ENCODE peak calls at places on chromosomes 11 and 22, in seven cellular contexts. Y is hepatocyte; N is A673; E is pancreas; Q is K562; K is naive thymus-derived CD4-positive, alpha-beta T cell; H is transverse colon. D is an unnamed sample.

GRCh38 chr11:72250661-72251465 is 6.9 kb upstream of the PHOX2A start:
- DNase-seq in H (no peak), Q (no peak), E (no peak), Y (no peak), N (no peak), K (no peak), D (no peak)

GRCh38 chr11:130131957-130132850 is 27.4 kb upstream of the ST14 start:
- DNase-seq in Y (peak), E (peak), N (peak), K (no peak), H (peak), Q (peak), D (no peak)

GRCh38 chr11:58134151-58134550 is 8.8 kb upstream of the OR9I1 start:
- DNase-seq in Q (no peak), Y (no peak), K (no peak), E (no peak), H (no peak), N (no peak), D (no peak)

GRCh38 chr11:1205987-1206331 is 16.9 kb upstream of the MUC5B start:
- DNase-seq in E (peak), N (no peak), Y (no peak), H (no peak), Q (no peak), K (no peak), D (no peak)

GRCh38 chr11:71458146-71459070 is 5.4 kb downstream of the NADSYN1 start:
- DNase-seq in N (no peak), Y (no peak), H (no peak), K (no peak), Q (no peak), E (no peak), D (no peak)

GRCh38 chr11:128421577-128421976 is 165.8 kb downstream of the ETS1 start:
- DNase-seq in H (no peak), Q (no peak), E (no peak), K (no peak), N (no peak), Y (peak), D (no peak)

GRCh38 chr11:61103851-61104423 is 1.6 kb downstream of the CD5 start:
- DNase-seq in K (no peak), N (no peak), E (no peak), H (no peak), Y (no peak), Q (no peak), D (no peak)

GRCh38 chr22:45127866-45128265 is 35.9 kb upstream of the NUP50 start:
- DNase-seq in Q (no peak), H (no peak), E (no peak), K (no peak), Y (no peak), N (no peak), D (no peak)

GRCh38 chr22:17460895-17461294 is 91.6 kb downstream of the CECR2 start:
- DNase-seq in H (no peak), E (no peak), Y (no peak), Q (no peak), N (no peak), K (no peak), D (no peak)

GRCh38 chr11:91956711-91957110 is 267.9 kb upstream of the FAT3 start:
- DNase-seq in E (no peak), Y (no peak), N (no peak), K (no peak), Q (no peak), H (no peak), D (no peak)

GRCh38 chr11:41879186-41879738 is 419.8 kb upstream of the LRRC4C start:
- DNase-seq in Q (no peak), H (no peak), N (no peak), K (no peak), E (no peak), Y (no peak), D (no peak)

GRCh38 chr11:19394525-19395016 is 153.8 kb upstream of the E2F8 start:
- DNase-seq in H (no peak), Q (no peak), K (no peak), Y (no peak), E (no peak), N (no peak), D (no peak)

GRCh38 chr22:22076937-22077703 is 94.5 kb upstream of the TOP3B start:
- DNase-seq in Y (no peak), N (no peak), Q (no peak), H (no peak), E (no peak), K (no peak), D (no peak)

GRCh38 chr11:46886211-46886610 is 32.1 kb downstream of the LRP4 start:
- DNase-seq in E (no peak), Y (no peak), N (no peak), K (no peak), Q (peak), H (no peak), D (no peak)

GRCh38 chr11:108871152-108871551 is 206.3 kb downstream of the DDX10 start:
- DNase-seq in K (no peak), Q (no peak), Y (peak), N (peak), E (no peak), H (no peak), D (no peak)

GRCh38 chr11:120335928-120336640 is at the start of gene ARHGEF12:
- DNase-seq in H (peak), N (peak), E (peak), Q (peak), K (peak), Y (peak), D (peak)

GRCh38 chr11:120335596-120335927 is 651 bp upstream of the ARHGEF12 start:
- DNase-seq in N (no peak), K (peak), E (peak), Y (no peak), Q (no peak), H (no peak), D (no peak)

GRCh38 chr11:120337896-120338840 is 2.0 kb downstream of the ARHGEF12 start:
- DNase-seq in E (no peak), H (no peak), N (peak), K (no peak), Y (peak), Q (no peak), D (no peak)

GRCh38 chr11:120337133-120337895 is 1.1 kb downstream of the ARHGEF12 start:
- DNase-seq in N (peak), Y (peak), K (no peak), Q (no peak), H (peak), E (peak), D (no peak)

DNA sequence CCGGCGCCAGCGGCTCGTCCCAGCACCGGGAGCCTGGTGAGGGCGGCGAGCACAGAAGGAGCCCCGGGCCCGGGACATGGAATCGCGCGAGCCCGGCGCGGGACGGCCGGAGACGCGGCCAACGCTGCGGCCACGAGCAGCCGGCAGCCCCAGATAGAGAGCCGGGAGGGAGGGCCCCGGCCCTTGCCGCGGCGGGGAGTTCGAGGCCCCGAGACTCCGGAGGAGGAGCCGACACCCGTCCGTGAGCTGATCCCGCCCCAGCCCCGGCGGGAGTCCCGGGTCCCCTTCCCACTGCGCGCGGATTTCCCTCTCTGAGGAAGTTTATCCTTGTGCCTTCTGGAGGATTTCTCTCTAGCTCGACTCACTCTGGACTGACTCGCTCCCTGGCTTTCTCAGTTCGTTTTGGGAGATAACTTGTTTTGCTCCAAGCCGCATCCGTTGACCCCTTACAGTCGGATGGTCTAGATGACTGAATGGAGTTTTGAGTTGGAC is 474 bp downstream of the ARHGEF12 start:
- DNase-seq in N (peak), E (peak), K (no peak), Q (peak), H (peak), Y (peak), D (peak)
- H3K27ac ChIP-seq in N (peak), E (peak), K (no peak), Q (peak), H (peak), Y (peak), D (peak)

GRCh38 chr11:83725718-83726117 is 439.6 kb upstream of the CCDC90B start:
- DNase-seq in Q (no peak), N (peak), H (no peak), K (no peak), Y (peak), E (no peak), D (no peak)
- H3K27ac ChIP-seq in Q (no peak), N (peak), H (no peak), K (no peak), Y (peak), E (no peak), D (no peak)

DNA sequence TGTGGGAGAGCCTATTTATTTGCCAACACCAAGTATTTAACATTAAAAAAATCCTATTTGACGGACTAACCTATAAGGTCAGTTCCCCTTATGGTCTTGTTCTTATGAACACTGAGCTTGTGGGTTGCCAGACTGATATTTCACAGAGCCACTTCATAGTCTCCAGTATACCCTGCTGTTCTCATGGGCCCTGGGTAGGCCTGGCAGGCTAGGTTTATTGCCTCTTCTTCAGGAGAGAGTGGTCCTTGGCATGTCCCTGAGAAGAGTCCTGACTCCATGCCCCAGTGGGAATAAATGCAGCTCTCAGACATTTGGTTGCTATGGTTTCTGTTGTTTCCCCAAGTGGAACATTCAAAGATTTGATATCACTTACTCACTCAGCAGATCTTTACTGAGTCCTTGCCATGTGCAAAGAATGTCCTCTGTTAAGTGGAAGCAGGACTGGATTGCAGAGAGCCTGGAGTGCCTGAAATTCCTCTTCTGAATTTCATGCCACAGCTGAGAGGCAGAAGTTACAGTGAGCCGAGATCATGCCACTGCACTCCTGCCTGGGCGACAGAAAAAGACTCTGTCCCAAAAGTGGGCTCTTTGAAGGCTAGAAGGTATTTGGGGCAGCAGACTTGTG is 15.7 kb downstream of the SLC5A1 start:
- DNase-seq in E (no peak), Y (no peak), Q (no peak), N (no peak), K (no peak), H (no peak), D (no peak)
- H3K27ac ChIP-seq in E (no peak), Y (no peak), Q (no peak), N (no peak), K (no peak), H (no peak), D (no peak)

DNA sequence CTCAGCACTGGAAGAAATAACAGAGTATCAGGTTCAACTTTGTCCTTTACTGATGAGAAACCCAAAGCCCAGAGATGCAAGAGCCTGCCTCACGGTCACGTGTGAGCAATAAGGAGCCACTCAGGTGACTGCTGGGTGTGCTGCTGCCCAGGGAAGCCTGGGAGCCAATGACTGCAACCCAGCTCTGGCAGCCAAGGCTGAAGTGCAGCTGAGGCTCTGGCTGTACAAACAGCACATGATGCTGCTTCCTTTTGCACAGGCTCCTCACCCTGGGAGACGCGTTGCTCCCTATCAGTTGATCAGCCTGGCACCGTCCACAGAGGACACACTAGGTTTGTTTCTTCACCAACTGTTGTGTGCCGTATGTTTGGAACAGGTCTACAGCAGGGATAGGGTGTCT is 168.7 kb downstream of the EFCAB6 start:
- DNase-seq in H (no peak), E (no peak), Y (peak), Q (no peak), N (no peak), K (no peak), D (peak)
- H3K27ac ChIP-seq in H (no peak), E (no peak), Y (no peak), Q (no peak), N (no peak), K (no peak), D (peak)

DNA sequence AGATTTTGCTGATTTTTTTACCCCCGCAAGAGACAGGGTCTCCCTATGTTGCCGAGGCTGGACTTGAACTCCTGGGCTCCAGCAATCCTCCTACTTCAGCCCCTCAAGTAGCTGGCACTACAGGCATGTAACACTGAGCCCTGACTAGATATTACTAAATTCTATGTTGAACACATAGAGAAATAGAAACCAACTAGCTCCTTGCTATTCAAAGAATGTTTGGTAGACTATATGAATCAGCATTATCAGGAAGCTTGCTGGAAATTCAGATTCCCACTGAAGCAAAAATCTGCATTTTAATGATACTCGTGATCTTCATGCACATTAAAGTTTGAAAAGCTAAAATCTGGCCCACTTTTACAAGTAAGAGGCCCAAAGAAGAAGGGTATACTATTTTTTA is 11.9 kb downstream of the TMEM41B start:
- DNase-seq in H (no peak), K (no peak), E (no peak), Q (no peak), N (no peak), Y (no peak), D (no peak)
- H3K27ac ChIP-seq in H (no peak), K (no peak), E (no peak), Q (no peak), N (no peak), Y (no peak), D (no peak)

DNA sequence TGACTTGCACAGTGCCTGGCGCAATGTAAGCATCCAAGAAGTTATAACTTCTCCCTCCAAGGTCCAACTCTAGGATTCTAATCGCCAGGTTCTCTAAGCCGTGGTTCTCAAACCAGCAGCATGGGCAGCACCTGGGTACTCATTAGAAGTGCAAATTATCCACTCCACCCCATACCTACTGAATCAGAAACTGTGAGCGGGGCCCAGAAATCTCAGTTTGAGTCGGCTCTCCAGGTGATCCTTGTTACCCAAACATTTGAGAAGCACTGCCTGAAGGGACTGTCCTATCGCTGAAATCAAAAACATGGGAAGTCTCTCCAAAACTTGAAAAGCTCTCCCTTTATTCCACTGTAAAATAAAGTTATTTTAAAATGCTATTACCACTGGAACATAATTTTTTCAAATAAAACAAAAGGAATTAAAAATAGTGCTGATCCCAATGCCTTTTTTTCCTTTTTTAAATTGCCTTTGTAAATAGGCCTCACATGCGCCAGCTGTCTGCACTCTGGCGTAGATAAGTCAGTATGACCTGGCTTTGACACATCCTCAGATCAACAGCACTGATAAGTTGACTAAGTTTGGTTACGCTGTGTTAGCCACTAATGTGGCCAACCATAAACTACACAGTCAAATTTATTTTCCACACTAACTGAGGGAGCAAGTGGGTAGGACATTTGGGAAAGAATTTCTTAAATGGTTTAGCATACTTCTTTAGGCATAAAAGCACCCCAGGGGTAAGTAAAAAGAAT is 8.4 kb upstream of the CTR9 start:
- DNase-seq in E (no peak), Y (peak), K (no peak), Q (peak), H (no peak), N (peak), D (no peak)
- H3K27ac ChIP-seq in E (no peak), Y (peak), K (no peak), Q (no peak), H (peak), N (no peak), D (no peak)